ENCODE peak calls at places on chromosomes 6 and 20, in five cellular contexts. One of them, this sample, is unnamed.

GRCh38 chr20:43936371-43936770 is 21.7 kb downstream of the TOX2 start:
- DNase-seq in amygdala: no peak
- DNase-seq in AG04450: no peak
- DNase-seq in astrocyte of the cerebellum: no peak
- DNase-seq in stimulated activated CD4-positive, alpha-beta T cell treated with anti-CD3 and anti-CD28 coated beads, Interleukin-12 subunit alpha, Interleukin-12 subunit beta, amount 100 ng/mL, for 4 hours: no peak
- DNase-seq in this sample: no peak

GRCh38 chr6:36940027-36940426 is 14.5 kb upstream of the PI16 start:
- DNase-seq in amygdala: no peak
- DNase-seq in AG04450: no peak
- DNase-seq in astrocyte of the cerebellum: no peak
- DNase-seq in stimulated activated CD4-positive, alpha-beta T cell treated with anti-CD3 and anti-CD28 coated beads, Interleukin-12 subunit alpha, Interleukin-12 subunit beta, amount 100 ng/mL, for 4 hours: no peak
- DNase-seq in this sample: no peak

GRCh38 chr6:73586416-73586974 is 65.7 kb upstream of the EEF1A1 start:
- DNase-seq in amygdala: no peak
- DNase-seq in AG04450: no peak
- DNase-seq in astrocyte of the cerebellum: no peak
- DNase-seq in stimulated activated CD4-positive, alpha-beta T cell treated with anti-CD3 and anti-CD28 coated beads, Interleukin-12 subunit alpha, Interleukin-12 subunit beta, amount 100 ng/mL, for 4 hours: no peak
- DNase-seq in this sample: no peak

GRCh38 chr20:44081888-44082287 is 105.1 kb downstream of the JPH2 start:
- DNase-seq in amygdala: no peak
- DNase-seq in AG04450: no peak
- DNase-seq in astrocyte of the cerebellum: no peak
- DNase-seq in stimulated activated CD4-positive, alpha-beta T cell treated with anti-CD3 and anti-CD28 coated beads, Interleukin-12 subunit alpha, Interleukin-12 subunit beta, amount 100 ng/mL, for 4 hours: no peak
- DNase-seq in this sample: no peak

GRCh38 chr20:62571667-62572344 is 70.5 kb upstream of the SLCO4A1 start:
- DNase-seq in amygdala: no peak
- DNase-seq in AG04450: no peak
- DNase-seq in astrocyte of the cerebellum: no peak
- DNase-seq in stimulated activated CD4-positive, alpha-beta T cell treated with anti-CD3 and anti-CD28 coated beads, Interleukin-12 subunit alpha, Interleukin-12 subunit beta, amount 100 ng/mL, for 4 hours: no peak
- DNase-seq in this sample: no peak

GRCh38 chr6:151240861-151241642 is 1.3 kb downstream of the AKAP12 start:
- DNase-seq in amygdala: peak
- DNase-seq in AG04450: peak
- DNase-seq in astrocyte of the cerebellum: peak
- DNase-seq in stimulated activated CD4-positive, alpha-beta T cell treated with anti-CD3 and anti-CD28 coated beads, Interleukin-12 subunit alpha, Interleukin-12 subunit beta, amount 100 ng/mL, for 4 hours: no peak
- DNase-seq in this sample: no peak

GRCh38 chr6:82568290-82568993 is 204.8 kb downstream of the TPBG start:
- DNase-seq in amygdala: no peak
- DNase-seq in AG04450: no peak
- DNase-seq in astrocyte of the cerebellum: no peak
- DNase-seq in stimulated activated CD4-positive, alpha-beta T cell treated with anti-CD3 and anti-CD28 coated beads, Interleukin-12 subunit alpha, Interleukin-12 subunit beta, amount 100 ng/mL, for 4 hours: no peak
- DNase-seq in this sample: no peak

GRCh38 chr6:98516869-98517268 is 317.5 kb upstream of the POU3F2 start:
- DNase-seq in amygdala: no peak
- DNase-seq in AG04450: no peak
- DNase-seq in astrocyte of the cerebellum: no peak
- DNase-seq in stimulated activated CD4-positive, alpha-beta T cell treated with anti-CD3 and anti-CD28 coated beads, Interleukin-12 subunit alpha, Interleukin-12 subunit beta, amount 100 ng/mL, for 4 hours: no peak
- DNase-seq in this sample: no peak

GRCh38 chr6:108002365-108003221 is 44.6 kb upstream of the SEC63 start:
- DNase-seq in amygdala: peak
- DNase-seq in AG04450: no peak
- DNase-seq in astrocyte of the cerebellum: no peak
- DNase-seq in stimulated activated CD4-positive, alpha-beta T cell treated with anti-CD3 and anti-CD28 coated beads, Interleukin-12 subunit alpha, Interleukin-12 subunit beta, amount 100 ng/mL, for 4 hours: no peak
- DNase-seq in this sample: no peak

This sample was measured in SK-N-MC.